ENCODE peak calls at places on chromosomes 13 and 19, in nine cellular contexts. A is body of pancreas; M is tibial artery; L is mammary epithelial cell; U is mesendoderm; K is CD8-positive, alpha-beta memory T cell; X is CD8-positive, alpha-beta T cell; I is neuronal stem cell; Y is spleen. J is an unnamed sample.

GRCh38 chr19:29622191-29623070 is 16.3 kb downstream of the POP4 start:
- DNase-seq in A (no peak), M (no peak), L (no peak), U (peak; percentile 80), K (peak; percentile 38), X (peak; percentile 26), I (no peak), Y (peak; percentile 78), J (no peak)

GRCh38 chr19:2666344-2666994 is 36.0 kb downstream of the GNG7 start:
- DNase-seq in A (no peak), M (no peak), L (no peak), U (no peak), K (no peak), X (no peak), I (no peak), Y (no peak), J (no peak)

GRCh38 chr19:39362682-39363657 is 20.7 kb downstream of the SAMD4B start:
- DNase-seq in A (no peak), M (peak; percentile 71), L (peak; percentile 71), U (no peak), K (no peak), X (no peak), I (no peak), Y (no peak), J (no peak)

GRCh38 chr19:49555600-49556411 is 24.6 kb downstream of the NOSIP start:
- DNase-seq in A (peak; percentile 96), M (peak; percentile 69), L (no peak), U (peak; percentile 97), K (peak; percentile 74), X (peak; percentile 83), I (peak; percentile 88), Y (peak; percentile 84), J (peak; percentile 44)

GRCh38 chr13:107721436-107721835 is 493.9 kb downstream of the LIG4 start:
- DNase-seq in A (no peak), M (no peak), L (no peak), U (no peak), K (no peak), X (no peak), I (no peak), Y (no peak), J (no peak)

GRCh38 chr13:73702419-73703071 is 431.7 kb downstream of the KLF12 start:
- DNase-seq in A (no peak), M (no peak), L (peak; percentile 64), U (peak; percentile 13), K (peak; percentile 38), X (peak; percentile 51), I (no peak), Y (no peak), J (peak; percentile 54)

GRCh38 chr19:1206733-1207301 is 1.2 kb downstream of the STK11 start:
- DNase-seq in A (no peak), M (no peak), L (no peak), U (no peak), K (peak; percentile 29), X (no peak), I (no peak), Y (peak; percentile 90), J (peak; percentile 65)

GRCh38 chr19:51127755-51128154 is 3.0 kb downstream of the SIGLEC9 start:
- DNase-seq in A (no peak), M (peak; percentile 68), L (no peak), U (no peak), K (no peak), X (no peak), I (no peak), Y (peak; percentile 74), J (no peak)

GRCh38 chr19:47187023-47187655 is 43.9 kb downstream of the BBC3 start:
- DNase-seq in A (no peak), M (no peak), L (no peak), U (no peak), K (no peak), X (no peak), I (no peak), Y (no peak), J (no peak)

GRCh38 chr19:18594096-18594823 is 5.7 kb downstream of the REX1BD start:
- DNase-seq in A (peak; percentile 79), M (peak; percentile 86), L (peak; percentile 62), U (peak; percentile 87), K (peak; percentile 72), X (peak; percentile 74), I (peak; percentile 82), Y (peak; percentile 93), J (peak; percentile 77)
- H3K27ac ChIP-seq in A (peak overlapping the region; percentile 45), M (peak overlapping the region; percentile 51), L (no peak overlapping the region), U (peak overlapping the region; percentile 55), K (peak overlapping the region; percentile 38), X (no peak overlapping the region), I (no peak overlapping the region), Y (no peak overlapping the region), J (peak overlapping the region; percentile 23)

GRCh38 chr13:25902946-25903345 is 148.9 kb downstream of the SHISA2 start:
- DNase-seq in A (no peak), M (no peak), L (no peak), U (no peak), K (peak; percentile 24), X (no peak), I (no peak), Y (no peak), J (no peak)

GRCh38 chr13:25899952-25900351 is 151.9 kb downstream of the SHISA2 start:
- DNase-seq in A (no peak), M (no peak), L (no peak), U (no peak), K (no peak), X (no peak), I (no peak), Y (no peak), J (no peak)

GRCh38 chr13:25899464-25899863 is 152.4 kb downstream of the SHISA2 start:
- DNase-seq in A (no peak), M (no peak), L (no peak), U (no peak), K (no peak), X (no peak), I (no peak), Y (no peak), J (no peak)

GRCh38 chr13:25898991-25899390 is 152.8 kb downstream of the SHISA2 start:
- DNase-seq in A (no peak), M (no peak), L (no peak), U (no peak), K (no peak), X (no peak), I (no peak), Y (no peak), J (no peak)

DNA sequence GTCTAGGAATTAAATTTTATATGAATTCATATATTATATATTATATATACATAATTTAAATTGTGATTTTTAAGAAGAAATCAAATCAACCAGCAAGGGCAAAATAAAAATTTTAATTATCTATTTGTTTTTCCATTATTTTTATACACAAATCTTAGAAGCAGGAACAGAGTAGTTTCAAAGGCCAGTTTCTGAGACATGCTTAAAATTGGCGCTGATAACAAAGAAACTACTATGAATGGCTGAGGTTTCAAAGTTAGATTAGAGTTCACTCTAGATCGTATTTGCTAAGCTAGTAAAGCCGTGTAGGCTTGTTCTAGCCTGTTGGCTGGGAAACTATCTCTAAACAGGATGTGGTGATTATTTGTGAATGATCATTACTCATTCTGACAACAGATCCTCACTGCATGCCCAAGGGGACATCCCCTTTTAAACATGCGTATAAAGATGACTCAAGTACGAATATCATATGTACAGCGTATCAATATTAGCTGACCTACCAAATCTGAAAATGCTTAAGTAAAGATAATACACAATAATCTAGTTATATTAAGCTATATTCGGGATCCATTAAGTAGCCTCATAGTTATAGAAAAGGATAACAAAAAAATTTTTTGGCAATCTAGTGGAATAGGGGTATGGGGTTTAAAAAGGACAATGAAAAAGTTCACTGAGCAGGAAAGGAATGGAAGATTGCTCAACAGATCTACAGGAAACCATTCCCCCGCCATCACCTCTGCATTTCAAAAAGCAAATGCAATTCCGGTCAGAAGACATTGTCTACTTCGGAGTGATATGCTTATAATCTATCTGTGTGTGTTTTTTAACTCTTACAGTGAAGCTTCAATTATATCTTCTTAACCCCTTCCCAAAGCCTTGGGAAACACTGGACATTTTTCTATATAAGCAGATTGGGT is 150.1 kb downstream of the SHISA2 start:
- DNase-seq in A (no peak), M (no peak), L (peak; percentile 96), U (peak; percentile 48), K (peak; percentile 76), X (no peak), I (no peak), Y (no peak), J (peak; percentile 60)
- H3K27ac ChIP-seq in A (no peak overlapping the region), M (no peak overlapping the region), L (peak overlapping the region; percentile 86), U (no peak overlapping the region), K (no peak overlapping the region), X (no peak overlapping the region), I (no peak overlapping the region), Y (no peak overlapping the region), J (no peak overlapping the region)

DNA sequence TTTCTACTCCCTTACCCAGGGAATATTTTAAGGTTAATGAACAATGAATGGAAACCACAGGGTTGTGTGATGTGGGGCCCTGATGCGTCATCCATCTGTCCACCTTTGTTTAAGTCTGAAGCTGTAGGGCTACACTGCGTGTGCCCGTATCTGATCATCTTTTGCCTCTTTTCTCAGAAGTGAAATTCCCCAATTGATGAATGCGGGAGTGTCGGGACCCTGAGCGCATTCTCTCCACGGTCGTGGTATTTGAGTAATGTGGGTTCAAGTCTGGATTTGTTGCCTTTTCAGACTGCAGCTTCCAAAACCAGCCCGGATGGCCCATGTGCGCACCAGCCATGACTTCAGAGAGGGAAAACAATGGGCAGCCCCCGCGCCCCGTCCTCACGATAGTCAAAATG is 112.3 kb downstream of the COL4A2 start:
- DNase-seq in A (no peak), M (no peak), L (peak; percentile 96), U (no peak), K (no peak), X (no peak), I (no peak), Y (no peak), J (no peak)
- H3K27ac ChIP-seq in A (no peak overlapping the region), M (peak overlapping the region; percentile 90), L (peak overlapping the region; percentile 91), U (no peak overlapping the region), K (no peak overlapping the region), X (no peak overlapping the region), I (no peak overlapping the region), Y (peak overlapping the region; percentile 42), J (no peak overlapping the region)

DNA sequence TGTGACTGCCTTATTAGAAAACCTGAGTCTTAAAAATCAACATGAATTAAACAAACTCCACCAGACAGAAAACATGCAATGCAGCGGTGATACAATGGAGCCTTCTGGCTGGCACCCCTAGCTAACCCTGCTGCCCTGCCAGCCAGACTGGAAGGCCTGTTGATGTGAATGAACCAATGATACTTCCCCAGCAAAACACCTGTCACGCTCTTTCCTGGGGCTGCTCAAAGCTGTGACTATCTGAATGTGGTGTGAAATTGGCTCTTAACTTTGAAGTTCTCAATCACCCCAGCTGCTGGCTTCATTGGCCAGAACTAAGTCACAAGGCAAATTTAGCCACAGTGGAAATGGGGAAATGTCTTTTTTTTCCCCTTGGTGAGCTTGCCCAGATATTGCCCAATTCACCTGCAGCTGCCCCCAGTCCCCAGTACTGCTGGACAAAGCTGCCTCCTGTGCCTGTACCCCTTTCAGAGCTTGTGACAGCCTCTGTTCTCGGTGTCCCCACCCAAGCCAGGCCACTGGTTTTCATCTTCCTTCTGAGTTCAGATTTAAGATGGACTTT is 147.3 kb downstream of the SLC7A1 start:
- DNase-seq in A (no peak), M (no peak), L (no peak), U (no peak), K (no peak), X (no peak), I (no peak), Y (no peak), J (no peak)
- H3K27ac ChIP-seq in A (no peak overlapping the region), M (no peak overlapping the region), L (no peak overlapping the region), U (no peak overlapping the region), K (no peak overlapping the region), X (no peak overlapping the region), I (no peak overlapping the region), Y (no peak overlapping the region), J (no peak overlapping the region)

GRCh38 chr13:40793339-40793738 is 3.9 kb downstream of the SLC25A15 start:
- DNase-seq in A (no peak), M (no peak), L (no peak), U (no peak), K (no peak), X (no peak), I (no peak), Y (no peak), J (no peak)
- H3K27ac ChIP-seq in A (no peak overlapping the region), M (no peak overlapping the region), L (no peak overlapping the region), U (no peak overlapping the region), K (no peak overlapping the region), X (no peak overlapping the region), I (no peak overlapping the region), Y (no peak overlapping the region), J (no peak overlapping the region)